ENCODE peak calls at places on chromosomes 5 and 9, in six cellular contexts. N is GM12878, C is psoas muscle, P is heart left ventricle, G is IMR-90, K is foreskin fibroblast. L is an unnamed sample.

GRCh38 chr9:133130721-133131244 is 9.7 kb upstream of the RALGDS start:
- DNase-seq in N (no peak), C (no peak), P (no peak), G (no peak), K (no peak), L (no peak)

GRCh38 chr5:102421647-102422046 is 77.2 kb downstream of the SLCO6A1 start:
- DNase-seq in N (no peak), C (no peak), P (no peak), G (no peak), K (no peak), L (peak; percentile 45)

GRCh38 chr9:88535932-88536324 is 950 bp downstream of the NXNL2 start:
- DNase-seq in N (no peak), C (peak; percentile 32), P (no peak), G (peak; percentile 31), K (no peak), L (no peak)

GRCh38 chr9:100011062-100011681 is 87.6 kb downstream of the ERP44 start:
- DNase-seq in N (peak; percentile 38), C (no peak), P (no peak), G (peak; percentile 67), K (peak; percentile 25), L (peak; percentile 32)

GRCh38 chr9:77848897-77849296 is 182.7 kb downstream of the GNAQ start:
- DNase-seq in N (no peak), C (peak; percentile 69), P (no peak), G (peak; percentile 91), K (peak; percentile 92), L (no peak)

GRCh38 chr5:113760486-113760885 is 247.0 kb downstream of the YTHDC2 start:
- DNase-seq in N (no peak), C (no peak), P (no peak), G (no peak), K (no peak), L (no peak)

GRCh38 chr5:150097152-150097551 is 10.8 kb upstream of the CSF1R start:
- DNase-seq in N (no peak), C (no peak), P (no peak), G (no peak), K (no peak), L (no peak)

GRCh38 chr5:151742870-151743294 is 15.5 kb downstream of the ATOX1 start:
- DNase-seq in N (no peak), C (peak; percentile 43), P (no peak), G (peak; percentile 74), K (peak; percentile 64), L (no peak)

GRCh38 chr9:20252778-20253177 is 369.5 kb downstream of the MLLT3 start:
- DNase-seq in N (no peak), C (no peak), P (no peak), G (no peak), K (no peak), L (no peak)

GRCh38 chr9:26043431-26043830 is 365.2 kb upstream of the TUSC1 start:
- DNase-seq in N (no peak), C (no peak), P (no peak), G (no peak), K (no peak), L (no peak)

GRCh38 chr5:67085616-67086015 is 111.0 kb downstream of the CD180 start:
- DNase-seq in N (no peak), C (no peak), P (no peak), G (no peak), K (no peak), L (no peak)

GRCh38 chr5:33608476-33609026 is 167.8 kb downstream of the TARS1 start:
- DNase-seq in N (no peak), C (no peak), P (no peak), G (peak; percentile 47), K (peak; percentile 6), L (peak; percentile 15)

GRCh38 chr9:109538346-109538745 is 40.2 kb upstream of the PTPN3 start:
- DNase-seq in N (no peak), C (no peak), P (no peak), G (no peak), K (no peak), L (no peak)

GRCh38 chr5:58261605-58262004 is 198.3 kb downstream of the PLK2 start:
- DNase-seq in N (no peak), C (no peak), P (no peak), G (peak; percentile 65), K (peak; percentile 42), L (no peak)

GRCh38 chr5:89572696-89573095 is 689.7 kb upstream of the MEF2C start:
- DNase-seq in N (no peak), C (no peak), P (no peak), G (peak; percentile 72), K (peak; percentile 77), L (no peak)

GRCh38 chr5:2759696-2760461 is 8.4 kb upstream of the IRX2 start:
- DNase-seq in N (no peak), C (no peak), P (no peak), G (no peak), K (no peak), L (no peak)

GRCh38 chr9:135761845-135762168 is 59.8 kb downstream of the KCNT1 start:
- DNase-seq in N (no peak), C (no peak), P (no peak), G (no peak), K (no peak), L (no peak)

GRCh38 chr9:20295555-20295954 is 326.7 kb downstream of the MLLT3 start:
- DNase-seq in N (no peak), C (no peak), P (no peak), G (no peak), K (no peak), L (no peak)

GRCh38 chr5:147971472-147971871 is 65.1 kb upstream of the C5orf46 start:
- DNase-seq in N (no peak), C (no peak), P (no peak), G (no peak), K (no peak), L (no peak)

GRCh38 chr5:102975457-102976182 is 144.3 kb downstream of the GIN1 start:
- DNase-seq in N (no peak), C (no peak), P (no peak), G (peak; percentile 89), K (peak; percentile 15), L (no peak)

GRCh38 chr9:70947519-70947918 is 173.9 kb downstream of the TRPM3 start:
- DNase-seq in N (no peak), C (no peak), P (no peak), G (no peak), K (no peak), L (no peak)

GRCh38 chr5:38660194-38660668 is 103.8 kb upstream of the LIFR start:
- DNase-seq in N (no peak), C (no peak), P (peak; percentile 33), G (no peak), K (no peak), L (peak; percentile 99)

GRCh38 chr5:54704341-54704740 is 186.8 kb downstream of the SNX18 start:
- DNase-seq in N (no peak), C (no peak), P (no peak), G (peak; percentile 81), K (no peak), L (no peak)

GRCh38 chr5:54704825-54705224 is 187.3 kb downstream of the SNX18 start:
- DNase-seq in N (no peak), C (no peak), P (no peak), G (no peak), K (no peak), L (no peak)

GRCh38 chr5:54702470-54702869 is 184.9 kb downstream of the SNX18 start:
- DNase-seq in N (no peak), C (no peak), P (no peak), G (peak; percentile 9), K (no peak), L (no peak)

GRCh38 chr5:54703568-54704255 is 186.2 kb downstream of the SNX18 start:
- DNase-seq in N (no peak), C (no peak), P (no peak), G (no peak), K (no peak), L (no peak)

GRCh38 chr5:54703091-54703490 is 185.5 kb downstream of the SNX18 start:
- DNase-seq in N (no peak), C (peak; percentile 72), P (no peak), G (peak; percentile 93), K (peak; percentile 92), L (no peak)
- H3K4me3 ChIP-seq in N (no peak overlapping the region), C (no peak overlapping the region), P (no peak overlapping the region), G (peak overlapping the region; percentile 11), K (no peak overlapping the region), L (no peak overlapping the region)

GRCh38 chr9:129143461-129143927 is 32.3 kb downstream of the PTPA start:
- DNase-seq in N (no peak), C (peak; percentile 69), P (peak; percentile 92), G (peak; percentile 84), K (peak; percentile 43), L (no peak)

GRCh38 chr9:129142536-129142935 is 31.3 kb downstream of the PTPA start:
- DNase-seq in N (no peak), C (no peak), P (no peak), G (no peak), K (no peak), L (no peak)

GRCh38 chr9:129141066-129142041 is 30.1 kb downstream of the PTPA start:
- DNase-seq in N (peak; percentile 71), C (peak; percentile 44), P (peak; percentile 90), G (peak; percentile 97), K (peak; percentile 83), L (no peak)

GRCh38 chr9:129142115-129142514 is 30.9 kb downstream of the PTPA start:
- DNase-seq in N (no peak), C (no peak), P (no peak), G (no peak), K (no peak), L (no peak)

GRCh38 chr9:129143031-129143441 is 31.8 kb downstream of the PTPA start:
- DNase-seq in N (no peak), C (peak; percentile 92), P (peak; percentile 92), G (peak; percentile 92), K (peak; percentile 91), L (peak; percentile 68)
- H3K4me3 ChIP-seq in N (no peak overlapping the region), C (peak overlapping the region; percentile 67), P (peak overlapping the region; percentile 10), G (no peak overlapping the region), K (no peak overlapping the region), L (no peak overlapping the region)

GRCh38 chr9:121466142-121466541 is 33.5 kb downstream of the GGTA1 start:
- DNase-seq in N (no peak), C (no peak), P (no peak), G (no peak), K (no peak), L (no peak)
- H3K4me3 ChIP-seq in N (no peak overlapping the region), C (no peak overlapping the region), P (no peak overlapping the region), G (no peak overlapping the region), K (no peak overlapping the region), L (no peak overlapping the region)

DNA sequence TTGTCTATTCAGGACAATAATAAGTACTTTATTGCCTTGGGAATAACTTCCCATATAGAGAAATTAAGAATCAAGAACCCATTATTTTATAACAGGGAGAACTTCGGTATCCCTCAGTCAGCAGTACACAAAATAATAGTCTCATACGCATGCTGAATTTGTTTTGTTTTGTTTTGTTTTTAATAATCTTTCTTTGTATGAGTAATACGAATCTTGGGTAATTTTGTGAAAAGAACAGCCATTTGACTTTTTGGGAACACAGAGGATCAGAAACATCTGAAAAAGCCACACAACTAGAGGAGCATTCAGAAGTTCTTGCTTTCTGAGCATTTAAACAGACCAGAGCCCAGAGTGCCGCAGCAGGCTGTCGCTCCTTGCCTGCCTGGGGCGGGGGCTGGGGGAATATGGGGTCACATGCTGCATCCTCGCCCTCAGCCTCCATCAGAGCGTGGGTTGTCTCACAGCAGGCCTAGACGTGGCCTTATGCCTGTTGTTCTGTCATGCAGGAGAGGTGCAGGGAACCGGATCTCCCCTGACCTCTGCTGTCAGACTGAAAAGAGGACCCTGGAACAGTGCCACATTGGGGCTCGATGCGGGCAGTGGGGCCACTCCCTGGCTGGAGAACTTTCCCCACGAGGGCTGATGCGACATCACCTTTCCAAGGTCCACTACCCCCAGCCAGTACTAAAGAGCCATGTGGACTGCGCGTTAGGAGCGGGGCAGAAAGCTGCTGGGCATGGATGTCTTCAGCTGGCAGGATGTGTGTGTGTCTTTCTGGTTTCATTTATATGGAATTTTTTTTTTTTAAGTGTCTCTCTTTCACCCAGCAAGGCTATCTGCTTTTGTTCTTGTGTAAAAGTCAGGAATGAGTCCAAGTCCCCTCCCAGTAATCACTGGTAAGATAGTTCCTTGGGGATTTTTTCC is 133.4 kb upstream of the OTULINL start:
- DNase-seq in N (peak; percentile 28), C (no peak), P (peak; percentile 39), G (no peak), K (no peak), L (no peak)
- H3K4me3 ChIP-seq in N (peak overlapping the region; percentile 16), C (no peak overlapping the region), P (no peak overlapping the region), G (no peak overlapping the region), K (no peak overlapping the region), L (no peak overlapping the region)